ENCODE peak calls at places on chromosome 4, in seven cellular contexts. One of them, this sample, is unnamed.
A peak's percentile ranks its signal among the peaks of the same experiment; 100 is the strongest.

GRCh38 chr4:29558789-29559188 is 1161.4 kb upstream of the PCDH7 start:
- DNase-seq in fibroblast of mammary gland: no peak
- DNase-seq in kidney tubule cell: no peak
- DNase-seq in left ventricle myocardium inferior: no peak
- DNase-seq in cerebellum: no peak
- DNase-seq in AG20443: no peak
- DNase-seq in SHP77: no peak
- DNase-seq in this sample: no peak

GRCh38 chr4:154124539-154125255 is 335.8 kb upstream of the SFRP2 start:
- DNase-seq in left ventricle myocardium inferior: no peak
- DNase-seq in fibroblast of mammary gland: peak; percentile 95
- DNase-seq in SHP77: no peak
- DNase-seq in AG20443: peak; percentile 77
- DNase-seq in cerebellum: no peak
- DNase-seq in kidney tubule cell: peak; percentile 89
- DNase-seq in this sample: peak; percentile 6

GRCh38 chr4:157741642-157742041 is 431.2 kb downstream of the GASK1B start:
- DNase-seq in kidney tubule cell: no peak
- DNase-seq in AG20443: no peak
- DNase-seq in left ventricle myocardium inferior: no peak
- DNase-seq in fibroblast of mammary gland: peak; percentile 1
- DNase-seq in SHP77: no peak
- DNase-seq in cerebellum: no peak
- DNase-seq in this sample: no peak

GRCh38 chr4:99617374-99617773 is 40.3 kb downstream of the C4orf54 start:
- DNase-seq in kidney tubule cell: no peak
- DNase-seq in cerebellum: no peak
- DNase-seq in fibroblast of mammary gland: peak; percentile 15
- DNase-seq in left ventricle myocardium inferior: no peak
- DNase-seq in AG20443: no peak
- DNase-seq in SHP77: no peak
- DNase-seq in this sample: no peak

GRCh38 chr4:101701551-101701950 is 89.0 kb upstream of the BANK1 start:
- DNase-seq in SHP77: no peak
- DNase-seq in cerebellum: no peak
- DNase-seq in AG20443: no peak
- DNase-seq in kidney tubule cell: no peak
- DNase-seq in fibroblast of mammary gland: no peak
- DNase-seq in left ventricle myocardium inferior: no peak
- DNase-seq in this sample: no peak

GRCh38 chr4:87913871-87914270 is 61.6 kb upstream of the SPP1 start:
- DNase-seq in fibroblast of mammary gland: peak; percentile 44
- DNase-seq in cerebellum: no peak
- DNase-seq in left ventricle myocardium inferior: no peak
- DNase-seq in kidney tubule cell: no peak
- DNase-seq in SHP77: no peak
- DNase-seq in AG20443: no peak
- DNase-seq in this sample: no peak

GRCh38 chr4:154491731-154492249 is at the start of gene DCHS2:
- DNase-seq in kidney tubule cell: peak; percentile 18
- DNase-seq in left ventricle myocardium inferior: peak; percentile 18
- DNase-seq in SHP77: no peak
- DNase-seq in AG20443: peak; percentile 21
- DNase-seq in cerebellum: no peak
- DNase-seq in fibroblast of mammary gland: no peak
- DNase-seq in this sample: no peak

GRCh38 chr4:110953191-110953590 is 330.3 kb upstream of the PITX2 start:
- DNase-seq in kidney tubule cell: no peak
- DNase-seq in fibroblast of mammary gland: no peak
- DNase-seq in cerebellum: no peak
- DNase-seq in SHP77: no peak
- DNase-seq in left ventricle myocardium inferior: no peak
- DNase-seq in AG20443: peak; percentile 7
- DNase-seq in this sample: no peak

GRCh38 chr4:17957689-17958088 is 63.9 kb downstream of the LCORL start:
- DNase-seq in SHP77: no peak
- DNase-seq in AG20443: no peak
- DNase-seq in fibroblast of mammary gland: peak; percentile 41
- DNase-seq in left ventricle myocardium inferior: no peak
- DNase-seq in cerebellum: no peak
- DNase-seq in kidney tubule cell: peak; percentile 36
- DNase-seq in this sample: no peak

GRCh38 chr4:14018191-14018853 is 390.8 kb upstream of the BOD1L1 start:
- DNase-seq in cerebellum: no peak
- DNase-seq in kidney tubule cell: no peak
- DNase-seq in SHP77: no peak
- DNase-seq in left ventricle myocardium inferior: no peak
- DNase-seq in AG20443: no peak
- DNase-seq in fibroblast of mammary gland: no peak
- DNase-seq in this sample: no peak

GRCh38 chr4:6802050-6802449 is 19.5 kb downstream of the KIAA0232 start:
- DNase-seq in SHP77: no peak
- DNase-seq in cerebellum: no peak
- DNase-seq in kidney tubule cell: no peak
- DNase-seq in AG20443: no peak
- DNase-seq in fibroblast of mammary gland: no peak
- DNase-seq in left ventricle myocardium inferior: no peak
- DNase-seq in this sample: no peak

GRCh38 chr4:10106421-10107039 is 10.1 kb downstream of the WDR1 start:
- DNase-seq in fibroblast of mammary gland: peak; percentile 97
- DNase-seq in left ventricle myocardium inferior: no peak
- DNase-seq in AG20443: peak; percentile 95
- DNase-seq in kidney tubule cell: peak; percentile 96
- DNase-seq in cerebellum: no peak
- DNase-seq in SHP77: no peak
- DNase-seq in this sample: peak; percentile 96

GRCh38 chr4:36348403-36348938 is 67.1 kb downstream of the DTHD1 start:
- DNase-seq in kidney tubule cell: peak; percentile 57
- DNase-seq in AG20443: no peak
- DNase-seq in left ventricle myocardium inferior: no peak
- DNase-seq in cerebellum: no peak
- DNase-seq in SHP77: no peak
- DNase-seq in fibroblast of mammary gland: no peak
- DNase-seq in this sample: no peak

GRCh38 chr4:186012071-186012470 is 56.9 kb upstream of the TLR3 start:
- DNase-seq in AG20443: no peak
- DNase-seq in kidney tubule cell: no peak
- DNase-seq in cerebellum: no peak
- DNase-seq in fibroblast of mammary gland: no peak
- DNase-seq in left ventricle myocardium inferior: no peak
- DNase-seq in SHP77: no peak
- DNase-seq in this sample: no peak

GRCh38 chr4:90137545-90137944 is 10.4 kb downstream of the CCSER1 start:
- DNase-seq in cerebellum: no peak
- DNase-seq in fibroblast of mammary gland: no peak
- DNase-seq in SHP77: no peak
- DNase-seq in AG20443: no peak
- DNase-seq in left ventricle myocardium inferior: no peak
- DNase-seq in kidney tubule cell: peak; percentile 29
- DNase-seq in this sample: no peak

GRCh38 chr4:125714845-125715244 is 400.1 kb downstream of the FAT4 start:
- DNase-seq in fibroblast of mammary gland: no peak
- DNase-seq in AG20443: peak; percentile 9
- DNase-seq in kidney tubule cell: no peak
- DNase-seq in left ventricle myocardium inferior: no peak
- DNase-seq in SHP77: no peak
- DNase-seq in cerebellum: no peak
- DNase-seq in this sample: no peak

GRCh38 chr4:7421356-7422097 is 13.2 kb downstream of the PSAPL1 start:
- DNase-seq in cerebellum: no peak
- DNase-seq in SHP77: no peak
- DNase-seq in AG20443: no peak
- DNase-seq in kidney tubule cell: no peak
- DNase-seq in left ventricle myocardium inferior: peak; percentile 4
- DNase-seq in fibroblast of mammary gland: no peak
- DNase-seq in this sample: no peak

GRCh38 chr4:127249066-127249766 is 383.5 kb upstream of the INTU start:
- DNase-seq in AG20443: peak; percentile 17
- DNase-seq in fibroblast of mammary gland: peak; percentile 28
- DNase-seq in cerebellum: no peak
- DNase-seq in SHP77: no peak
- DNase-seq in kidney tubule cell: no peak
- DNase-seq in left ventricle myocardium inferior: no peak
- DNase-seq in this sample: no peak

GRCh38 chr4:24104173-24104572 is 214.3 kb upstream of the PPARGC1A start:
- DNase-seq in left ventricle myocardium inferior: no peak
- DNase-seq in fibroblast of mammary gland: peak; percentile 76
- DNase-seq in kidney tubule cell: peak; percentile 26
- DNase-seq in SHP77: no peak
- DNase-seq in AG20443: no peak
- DNase-seq in cerebellum: no peak
- DNase-seq in this sample: peak; percentile 43

GRCh38 chr4:135319685-135320084 is 1118.1 kb upstream of the PABPC4L start:
- DNase-seq in SHP77: no peak
- DNase-seq in left ventricle myocardium inferior: no peak
- DNase-seq in fibroblast of mammary gland: no peak
- DNase-seq in AG20443: no peak
- DNase-seq in cerebellum: no peak
- DNase-seq in kidney tubule cell: no peak
- DNase-seq in this sample: no peak

GRCh38 chr4:93299116-93299515 is 529.4 kb upstream of the ATOH1 start:
- DNase-seq in left ventricle myocardium inferior: no peak
- DNase-seq in fibroblast of mammary gland: no peak
- DNase-seq in AG20443: no peak
- DNase-seq in cerebellum: no peak
- DNase-seq in kidney tubule cell: no peak
- DNase-seq in SHP77: no peak
- DNase-seq in this sample: no peak

GRCh38 chr4:129043523-129043922 is 49.8 kb downstream of the SCLT1 start:
- DNase-seq in AG20443: peak; percentile 33
- DNase-seq in fibroblast of mammary gland: peak; percentile 37
- DNase-seq in SHP77: no peak
- DNase-seq in kidney tubule cell: no peak
- DNase-seq in cerebellum: no peak
- DNase-seq in left ventricle myocardium inferior: no peak
- DNase-seq in this sample: peak; percentile 12

GRCh38 chr4:178553201-178553600 is 1111.0 kb upstream of the AGA start:
- DNase-seq in left ventricle myocardium inferior: no peak
- DNase-seq in SHP77: no peak
- DNase-seq in AG20443: no peak
- DNase-seq in kidney tubule cell: no peak
- DNase-seq in fibroblast of mammary gland: no peak
- DNase-seq in cerebellum: no peak
- DNase-seq in this sample: no peak

GRCh38 chr4:182242793-182243192 is 409 bp upstream of the TENM3 start:
- DNase-seq in left ventricle myocardium inferior: no peak
- DNase-seq in kidney tubule cell: peak; percentile 49
- DNase-seq in cerebellum: no peak
- DNase-seq in fibroblast of mammary gland: no peak
- DNase-seq in AG20443: no peak
- DNase-seq in SHP77: no peak
- DNase-seq in this sample: no peak

GRCh38 chr4:164606478-164606877 is 147.5 kb upstream of the SMIM31 start:
- DNase-seq in left ventricle myocardium inferior: no peak
- DNase-seq in kidney tubule cell: no peak
- DNase-seq in cerebellum: no peak
- DNase-seq in fibroblast of mammary gland: no peak
- DNase-seq in SHP77: no peak
- DNase-seq in AG20443: no peak
- DNase-seq in this sample: no peak

GRCh38 chr4:3687538-3687937 is 78.6 kb upstream of the ADRA2C start:
- DNase-seq in left ventricle myocardium inferior: no peak
- DNase-seq in fibroblast of mammary gland: no peak
- DNase-seq in AG20443: no peak
- DNase-seq in SHP77: no peak
- DNase-seq in cerebellum: no peak
- DNase-seq in kidney tubule cell: no peak
- DNase-seq in this sample: no peak

GRCh38 chr4:169327951-169328350 is 57.2 kb upstream of the SH3RF1 start:
- DNase-seq in fibroblast of mammary gland: no peak
- DNase-seq in SHP77: no peak
- DNase-seq in kidney tubule cell: no peak
- DNase-seq in AG20443: no peak
- DNase-seq in left ventricle myocardium inferior: no peak
- DNase-seq in cerebellum: no peak
- DNase-seq in this sample: no peak

GRCh38 chr4:66640216-66640615 is 905.1 kb downstream of the CENPC start:
- DNase-seq in kidney tubule cell: no peak
- DNase-seq in cerebellum: no peak
- DNase-seq in left ventricle myocardium inferior: no peak
- DNase-seq in SHP77: no peak
- DNase-seq in AG20443: no peak
- DNase-seq in fibroblast of mammary gland: no peak
- DNase-seq in this sample: no peak

This sample was measured in fibroblast of the conjunctiva.